ENCODE peak calls at places on chromosomes 13 and 19, in four cellular contexts. X, T, V and H are unnamed samples.

GRCh38 chr19:53885036-53885435 is 3.0 kb downstream of the PRKCG start:
- DNase-seq in X (no peak), T (no peak), V (no peak), H (no peak)

GRCh38 chr19:48480151-48480475 is 10.9 kb downstream of the CYTH2 start:
- DNase-seq in X (no peak), T (no peak), V (no peak), H (no peak)

GRCh38 chr19:1856345-1856697 is 7.1 kb downstream of the KLF16 start:
- DNase-seq in X (no peak), T (no peak), V (no peak), H (no peak)

GRCh38 chr19:33804021-33804799 is 7.5 kb downstream of the KCTD15 start:
- DNase-seq in X (no peak), T (no peak), V (peak), H (no peak)

GRCh38 chr19:42420055-42420544 is 7.1 kb downstream of the LIPE start:
- DNase-seq in X (no peak), T (peak), V (peak), H (no peak)

GRCh38 chr19:42270346-42271044 is 1.4 kb downstream of the CIC start:
- DNase-seq in X (no peak), T (no peak), V (no peak), H (no peak)

GRCh38 chr19:1650627-1651009 is 1.8 kb downstream of the TCF3 start:
- DNase-seq in X (no peak), T (no peak), V (no peak), H (no peak)

GRCh38 chr19:16594131-16594586 is 21.9 kb upstream of the SLC35E1 start:
- DNase-seq in X (no peak), T (no peak), V (no peak), H (no peak)

GRCh38 chr13:98798849-98799645 is 46.6 kb upstream of the SLC15A1 start:
- DNase-seq in X (no peak), T (no peak), V (no peak), H (no peak)

GRCh38 chr13:102380012-102380411 is 21.8 kb downstream of the FGF14 start:
- DNase-seq in X (no peak), T (no peak), V (no peak), H (no peak)

GRCh38 chr13:20901668-20902437 is 693 bp downstream of the XPO4 start:
- DNase-seq in X (no peak), T (peak), V (peak), H (no peak)

GRCh38 chr13:44281252-44282000 is 92.2 kb upstream of the SERP2 start:
- DNase-seq in X (no peak), T (no peak), V (no peak), H (peak)

GRCh38 chr19:11291991-11292390 is 4.0 kb upstream of the TSPAN16 start:
- DNase-seq in X (no peak), T (no peak), V (no peak), H (no peak)

GRCh38 chr19:35038623-35039512 is 2.7 kb upstream of the HPN start:
- DNase-seq in X (no peak), T (no peak), V (no peak), H (no peak)

GRCh38 chr19:16327911-16328823 is 3.5 kb downstream of the KLF2 start:
- DNase-seq in X (no peak), T (no peak), V (peak), H (no peak)

GRCh38 chr19:4368128-4368820 is 24.9 kb downstream of the MPND start:
- DNase-seq in X (no peak), T (no peak), V (no peak), H (no peak)